ENCODE peak calls at places on chromosomes 4 and X, in five cellular contexts. W is transverse colon, X is vagina, V is neuronal stem cell, T is uterus. N is an unnamed sample.

GRCh38 chrX:122565952-122566351 is 618.1 kb upstream of the GRIA3 start:
- DNase-seq in W (no peak), X (no peak), V (no peak), T (no peak), N (no peak)

GRCh38 chr4:169690787-169691186 is 67.0 kb downstream of the HPF1 start:
- DNase-seq in W (no peak), X (no peak), V (no peak), T (no peak), N (no peak)

GRCh38 chr4:7797330-7797729 is 142.3 kb downstream of the AFAP1 start:
- DNase-seq in W (no peak), X (no peak), V (no peak), T (no peak), N (no peak)

GRCh38 chr4:121192500-121192899 is 28.4 kb upstream of the TNIP3 start:
- DNase-seq in W (no peak), X (no peak), V (peak), T (no peak), N (peak)

GRCh38 chrX:46184749-46185148 is 360.5 kb downstream of the ZNF674 start:
- DNase-seq in W (no peak), X (no peak), V (no peak), T (no peak), N (no peak)

GRCh38 chrX:133689997-133690599 is 274.8 kb upstream of the GPC4 start:
- DNase-seq in W (no peak), X (no peak), V (no peak), T (no peak), N (no peak)

GRCh38 chr4:176664964-176665363 is 127.8 kb downstream of the VEGFC start:
- DNase-seq in W (no peak), X (no peak), V (no peak), T (no peak), N (no peak)

GRCh38 chrX:55796496-55796895 is 78.9 kb downstream of the RRAGB start:
- DNase-seq in W (no peak), X (no peak), V (no peak), T (no peak), N (no peak)

GRCh38 chrX:51975360-51975759 is 81.9 kb downstream of the MAGED1 start:
- DNase-seq in W (no peak), X (no peak), V (no peak), T (no peak), N (no peak)

GRCh38 chr4:119666653-119667091 is 38.1 kb upstream of the PDE5A start:
- DNase-seq in W (no peak), X (no peak), V (peak), T (no peak), N (no peak)

GRCh38 chr4:30362436-30362835 is 357.7 kb upstream of the PCDH7 start:
- DNase-seq in W (no peak), X (no peak), V (no peak), T (no peak), N (no peak)

GRCh38 chr4:78057135-78057599 is at the start of gene FRAS1:
- DNase-seq in W (peak), X (no peak), V (peak), T (peak), N (peak)

GRCh38 chrX:50586980-50587379 is 116.4 kb upstream of the DGKK start:
- DNase-seq in W (no peak), X (no peak), V (no peak), T (no peak), N (no peak)

GRCh38 chr4:40619600-40619999 is 10.1 kb downstream of the RBM47 start:
- DNase-seq in W (no peak), X (no peak), V (no peak), T (no peak), N (no peak)

GRCh38 chr4:10275696-10276095 is 159.1 kb upstream of the WDR1 start:
- DNase-seq in W (no peak), X (no peak), V (no peak), T (no peak), N (no peak)

GRCh38 chrX:54494970-54495813 is 842 bp downstream of the FGD1 start:
- DNase-seq in W (no peak), X (no peak), V (no peak), T (peak), N (no peak)

GRCh38 chr4:88809561-88810219 is 112.1 kb upstream of the NAP1L5 start:
- DNase-seq in W (no peak), X (no peak), V (no peak), T (no peak), N (no peak)

GRCh38 chr4:153023692-153024394 is 87.7 kb downstream of the FHDC1 start:
- DNase-seq in W (peak), X (no peak), V (no peak), T (no peak), N (no peak)

GRCh38 chr4:153188966-153189801 is 15.1 kb upstream of the TRIM2 start:
- DNase-seq in W (no peak), X (no peak), V (no peak), T (no peak), N (no peak)

GRCh38 chr4:149914521-149915115 is 99.0 kb upstream of the IQCM start:
- DNase-seq in W (peak), X (no peak), V (peak), T (peak), N (peak)

GRCh38 chr4:94739741-94740140 is 18.0 kb upstream of the BMPR1B start:
- DNase-seq in W (no peak), X (no peak), V (no peak), T (no peak), N (no peak)

GRCh38 chrX:119272882-119273806 is 37.1 kb downstream of the PGRMC1 start:
- DNase-seq in W (peak), X (no peak), V (peak), T (no peak), N (no peak)

GRCh38 chr4:89814362-89814761 is 22.6 kb downstream of the SNCA start:
- DNase-seq in W (no peak), X (no peak), V (no peak), T (no peak), N (no peak)

GRCh38 chr4:110164251-110164650 is 34.2 kb downstream of the ELOVL6 start:
- DNase-seq in W (no peak), X (no peak), V (no peak), T (no peak), N (no peak)

GRCh38 chr4:177964061-177964460 is 521.8 kb upstream of the AGA start:
- DNase-seq in W (no peak), X (no peak), V (no peak), T (no peak), N (no peak)

GRCh38 chr4:8593268-8594096 is 917 bp downstream of the CPZ start:
- DNase-seq in W (no peak), X (no peak), V (no peak), T (no peak), N (no peak)

GRCh38 chr4:152616804-152617203 is 63.0 kb downstream of the TMEM154 start:
- DNase-seq in W (no peak), X (no peak), V (no peak), T (no peak), N (no peak)

GRCh38 chr4:92270908-92271307 is 32.9 kb upstream of the GRID2 start:
- DNase-seq in W (no peak), X (no peak), V (peak), T (no peak), N (no peak)

GRCh38 chr4:110306363-110306762 is 107.9 kb upstream of the ELOVL6 start:
- DNase-seq in W (no peak), X (no peak), V (no peak), T (no peak), N (no peak)

GRCh38 chr4:146159384-146160058 is 16.0 kb upstream of the LSM6 start:
- DNase-seq in W (no peak), X (no peak), V (no peak), T (no peak), N (no peak)

GRCh38 chrX:153318811-153319210 is 2.8 kb downstream of the PNMA6F start:
- DNase-seq in W (no peak), X (no peak), V (no peak), T (no peak), N (no peak)

GRCh38 chrX:63664741-63665140 is 120.3 kb downstream of the ARHGEF9 start:
- DNase-seq in W (no peak), X (no peak), V (no peak), T (no peak), N (no peak)

GRCh38 chr4:86935499-86935832 is 655 bp downstream of the AFF1 start:
- DNase-seq in W (no peak), X (peak), V (peak), T (peak), N (no peak)

GRCh38 chr4:2462992-2463762 is 5.7 kb upstream of the RNF4 start:
- DNase-seq in W (no peak), X (no peak), V (no peak), T (no peak), N (no peak)

GRCh38 chrX:40297949-40298539 is 200.3 kb upstream of the BCOR start:
- DNase-seq in W (no peak), X (no peak), V (no peak), T (no peak), N (no peak)

GRCh38 chr4:5824635-5825034 is 68.3 kb downstream of the CRMP1 start:
- DNase-seq in W (no peak), X (no peak), V (no peak), T (no peak), N (peak)

GRCh38 chrX:103480526-103480925 is 38.8 kb downstream of the RAB40A start:
- DNase-seq in W (no peak), X (no peak), V (no peak), T (no peak), N (no peak)

DNA sequence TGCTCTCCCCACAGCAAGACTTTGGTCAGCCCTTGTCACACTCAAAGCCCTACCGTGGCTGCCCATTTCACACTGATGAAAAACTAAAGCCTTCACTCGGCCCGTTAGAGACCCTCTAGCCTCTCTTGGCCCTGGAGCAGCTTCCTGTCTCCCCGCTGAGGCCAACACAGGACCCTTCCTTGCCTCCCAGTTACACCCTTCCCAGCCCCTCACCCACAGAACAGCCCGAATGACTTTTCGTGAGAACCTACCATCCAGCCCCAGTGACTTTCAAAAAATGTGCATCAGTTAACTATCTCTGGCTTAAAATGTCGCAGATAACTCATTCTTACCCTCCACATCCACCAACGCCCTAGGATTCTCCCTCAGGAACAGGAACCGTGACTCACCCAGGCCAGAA is 756 bp upstream of the TAF9B start:
- DNase-seq in W (no peak), X (no peak), V (no peak), T (no peak), N (no peak)
- H3K4me3 ChIP-seq in W (no peak), X (peak), V (no peak), T (no peak), N (peak)

GRCh38 chr4:151321586-151321985 is 3.8 kb downstream of the SH3D19 start:
- DNase-seq in W (no peak), X (no peak), V (no peak), T (no peak), N (no peak)

GRCh38 chr4:151325320-151326246 is at the start of gene SH3D19:
- DNase-seq in W (peak), X (no peak), V (peak), T (peak), N (no peak)

GRCh38 chr4:151322565-151322964 is 2.8 kb downstream of the SH3D19 start:
- DNase-seq in W (no peak), X (no peak), V (no peak), T (no peak), N (no peak)

GRCh38 chr4:151324124-151324448 is 1.3 kb downstream of the SH3D19 start:
- DNase-seq in W (no peak), X (no peak), V (no peak), T (no peak), N (no peak)

DNA sequence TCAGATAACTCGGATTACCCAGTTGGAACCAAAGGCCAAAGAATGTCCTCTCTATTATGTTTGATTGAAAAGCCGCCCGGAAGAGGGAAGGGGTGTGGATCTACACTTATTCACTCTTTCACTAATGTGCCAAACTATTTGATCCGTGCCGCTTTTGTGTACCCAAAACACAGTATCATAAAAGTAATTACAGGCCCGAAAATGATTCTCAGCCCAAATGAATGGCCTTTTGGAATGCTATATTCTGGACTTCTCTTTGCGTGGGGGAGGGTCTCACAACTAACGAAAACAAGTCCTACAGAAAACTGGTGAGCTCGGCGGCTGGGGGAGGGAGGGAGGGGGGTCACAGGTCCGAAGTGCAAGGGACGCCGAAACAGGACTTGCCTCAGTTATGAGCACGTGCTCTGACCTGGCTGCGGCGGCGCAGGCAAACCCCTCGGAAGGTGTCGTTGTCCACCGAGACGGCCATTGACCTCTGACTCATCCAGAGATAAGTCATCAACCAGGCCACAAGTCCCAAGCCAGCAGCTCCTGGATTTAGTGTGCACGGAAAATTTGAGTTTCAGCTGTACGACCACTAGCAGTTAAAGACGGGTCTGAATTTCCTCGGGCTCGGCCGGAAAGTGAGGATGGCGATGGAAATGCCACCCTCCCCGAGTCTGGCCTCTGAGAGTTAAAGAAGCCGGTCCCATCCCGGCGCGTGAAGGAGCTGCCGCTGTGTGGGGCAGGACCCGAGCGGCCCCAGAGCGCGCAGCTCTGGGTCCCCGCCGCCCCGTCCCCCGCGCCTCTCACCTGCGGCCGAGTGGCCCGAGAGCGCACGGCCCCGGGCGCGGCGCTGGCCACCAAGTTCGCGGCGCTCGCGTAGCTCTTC is 721 bp downstream of the SH3D19 start:
- DNase-seq in W (peak), X (peak), V (peak), T (peak), N (no peak)
- H3K4me3 ChIP-seq in W (peak), X (peak), V (peak), T (peak), N (no peak)

GRCh38 chr4:69054578-69055200 is 41.6 kb upstream of the UGT2B7 start:
- DNase-seq in W (no peak), X (no peak), V (no peak), T (no peak), N (no peak)

GRCh38 chr4:69057620-69058409 is 38.5 kb upstream of the UGT2B7 start:
- DNase-seq in W (no peak), X (no peak), V (peak), T (no peak), N (no peak)

GRCh38 chr4:69056921-69057562 is 39.2 kb upstream of the UGT2B7 start:
- DNase-seq in W (no peak), X (no peak), V (no peak), T (no peak), N (no peak)

GRCh38 chr4:69060651-69061308 is 35.5 kb upstream of the UGT2B7 start:
- DNase-seq in W (no peak), X (no peak), V (no peak), T (no peak), N (no peak)

DNA sequence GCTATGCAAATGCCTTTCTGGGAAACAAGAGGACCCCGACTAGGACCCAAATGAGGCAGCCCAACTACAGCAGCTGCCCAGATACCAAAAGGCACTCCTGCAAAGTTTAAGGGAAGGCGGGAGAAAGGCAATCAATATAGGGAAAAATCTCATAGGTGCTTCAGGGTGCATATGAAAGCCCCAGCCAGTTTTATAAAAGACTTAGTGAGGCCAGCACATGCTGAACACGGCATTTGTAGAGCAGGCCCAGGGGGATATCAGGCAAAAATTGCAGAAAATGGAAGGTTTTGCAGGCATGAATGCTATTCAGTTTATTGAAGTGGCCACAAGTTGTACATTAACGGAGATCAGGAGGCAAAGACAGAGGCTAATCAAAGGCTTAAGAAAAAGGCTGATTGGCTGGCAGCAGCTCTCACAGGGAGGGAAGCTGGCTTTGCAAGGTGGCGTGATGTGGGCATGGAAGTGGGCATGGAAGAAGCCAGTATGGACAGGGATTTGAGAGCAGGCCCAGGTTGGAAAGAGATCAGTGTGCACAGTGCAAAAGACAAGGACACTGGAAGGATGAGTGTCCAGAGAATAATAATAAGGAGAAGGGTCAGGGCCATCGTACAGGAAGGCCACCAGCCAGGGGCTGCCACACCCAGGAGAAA is 37.7 kb upstream of the UGT2B7 start:
- DNase-seq in W (no peak), X (no peak), V (no peak), T (no peak), N (no peak)
- H3K4me3 ChIP-seq in W (no peak), X (no peak), V (no peak), T (no peak), N (no peak)

GRCh38 chrX:102154900-102155805 is 624 bp downstream of the BEX5 start:
- DNase-seq in W (peak), X (no peak), V (peak), T (peak), N (no peak)
- H3K4me3 ChIP-seq in W (no peak), X (peak), V (peak), T (peak), N (peak)

DNA sequence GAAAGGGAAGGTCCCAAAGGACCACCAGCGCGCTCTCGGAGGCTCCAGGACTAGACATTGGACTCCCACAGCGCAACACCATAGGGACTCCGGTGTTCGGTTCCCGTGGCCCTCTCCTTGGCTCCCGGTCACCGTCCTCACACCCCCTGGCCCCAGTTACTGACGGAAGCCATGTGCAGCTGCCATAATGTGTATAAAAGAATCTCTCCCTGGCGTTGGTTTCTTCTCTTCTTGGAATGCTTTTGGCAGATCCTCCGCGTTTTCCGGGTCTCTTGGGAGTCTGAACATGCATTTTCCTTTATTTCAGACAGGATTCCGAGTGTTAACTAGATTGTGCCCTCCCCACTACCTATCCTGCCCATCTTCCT is 69.7 kb downstream of the FBXO8 start:
- DNase-seq in W (no peak), X (no peak), V (peak), T (no peak), N (no peak)
- H3K4me3 ChIP-seq in W (no peak), X (peak), V (no peak), T (peak), N (no peak)

N was measured in Jurkat, Clone E6-1.